ENCODE peak calls at places on chromosomes 12 and 14, in eight cellular contexts. H is aorta; E is T-helper 9 cell; N is endothelial cell of umbilical vein; U is dermis microvascular lymphatic vessel endothelial cell; G is stimulated activated naive CD4-positive, alpha-beta T cell; R is C1 segment of cervical spinal cord; A is nucleus accumbens. Z is an unnamed sample.

GRCh38 chr14:100071545-100071944 is 6.3 kb downstream of the EVL start:
- DNase-seq in H (no peak), E (no peak), N (no peak), U (no peak), G (peak; percentile 30), R (no peak), A (no peak), Z (no peak)

GRCh38 chr12:122888232-122888752 is 7.6 kb downstream of the VPS37B start:
- DNase-seq in H (no peak), E (peak; percentile 62), N (peak; percentile 96), U (peak; percentile 97), G (peak; percentile 77), R (peak; percentile 34), A (no peak), Z (peak; percentile 68)

GRCh38 chr14:42149609-42150261 is 543.1 kb downstream of the LRFN5 start:
- DNase-seq in H (no peak), E (no peak), N (no peak), U (no peak), G (no peak), R (no peak), A (no peak), Z (no peak)

GRCh38 chr14:91249841-91250616 is 5.5 kb upstream of the GPR68 start:
- DNase-seq in H (no peak), E (peak; percentile 26), N (no peak), U (no peak), G (peak; percentile 42), R (no peak), A (no peak), Z (peak; percentile 47)

GRCh38 chr12:116880817-116881324 is 370 bp downstream of the HRK start:
- DNase-seq in H (no peak), E (no peak), N (peak; percentile 13), U (peak; percentile 70), G (no peak), R (no peak), A (no peak), Z (no peak)

GRCh38 chr14:105066285-105067071 is 1.2 kb upstream of the GPR132 start:
- DNase-seq in H (no peak), E (no peak), N (no peak), U (no peak), G (no peak), R (no peak), A (no peak), Z (no peak)

GRCh38 chr14:37985826-37986470 is 221.8 kb upstream of the SSTR1 start:
- DNase-seq in H (no peak), E (peak; percentile 40), N (peak; percentile 67), U (peak; percentile 67), G (peak; percentile 59), R (no peak), A (no peak), Z (peak; percentile 45)

GRCh38 chr12:107634530-107634929 is 51.1 kb upstream of the PWP1 start:
- DNase-seq in H (no peak), E (no peak), N (no peak), U (no peak), G (no peak), R (no peak), A (no peak), Z (no peak)

GRCh38 chr12:80269953-80270552 is 170.7 kb downstream of the OTOGL start:
- DNase-seq in H (no peak), E (no peak), N (peak; percentile 69), U (peak; percentile 68), G (peak; percentile 16), R (no peak), A (no peak), Z (no peak)

GRCh38 chr12:27260746-27261145 is 16.7 kb downstream of the STK38L start:
- DNase-seq in H (no peak), E (no peak), N (peak; percentile 30), U (peak; percentile 16), G (no peak), R (no peak), A (no peak), Z (no peak)

GRCh38 chr12:68236421-68237059 is 10.9 kb upstream of the IL26 start:
- DNase-seq in H (no peak), E (no peak), N (peak; percentile 20), U (peak; percentile 43), G (peak; percentile 67), R (no peak), A (no peak), Z (no peak)

GRCh38 chr14:89641495-89642162 is 224.6 kb upstream of the FOXN3 start:
- DNase-seq in H (no peak), E (no peak), N (no peak), U (no peak), G (peak; percentile 35), R (no peak), A (no peak), Z (no peak)

GRCh38 chr14:95828649-95829265 is 47.9 kb upstream of the TUNAR start:
- DNase-seq in H (no peak), E (no peak), N (no peak), U (no peak), G (no peak), R (no peak), A (no peak), Z (no peak)

GRCh38 chr12:57583008-57583831 is 7.8 kb upstream of the PIP4K2C start:
- DNase-seq in H (no peak), E (peak; percentile 38), N (peak; percentile 71), U (peak; percentile 85), G (peak; percentile 73), R (peak; percentile 17), A (peak; percentile 40), Z (peak; percentile 60)

GRCh38 chr14:89902876-89903275 is 51.7 kb downstream of the EFCAB11 start:
- DNase-seq in H (no peak), E (no peak), N (peak; percentile 21), U (peak; percentile 25), G (no peak), R (no peak), A (no peak), Z (no peak)

Z was measured in effector CD4-positive, alpha-beta T cell.